ENCODE peak calls at places on chromosomes 6 and 20, in nine cellular contexts. F is non-pigmented ciliary epithelial cell; G is RPMI7951; X is IMR-90; R is effector CD4-positive, alpha-beta T cell; Y is GM12892; Q is sciatic nerve; Z is Kasumi-1; I is AG09319. M is an unnamed sample.

GRCh38 chr6:54515013-54515412 is 206.8 kb downstream of the TINAG start:
- DNase-seq in F (no peak), G (no peak), X (peak), R (no peak), Y (no peak), Q (no peak), Z (no peak), I (no peak), M (no peak)

GRCh38 chr20:5001174-5002076 is at the start of gene SLC23A2:
- DNase-seq in F (no peak), G (peak), X (no peak), R (peak), Y (peak), Q (peak), Z (peak), I (no peak), M (peak)

GRCh38 chr6:133208183-133208755 is 32.9 kb upstream of the EYA4 start:
- DNase-seq in F (no peak), G (no peak), X (peak), R (no peak), Y (no peak), Q (no peak), Z (no peak), I (no peak), M (no peak)

GRCh38 chr20:64229537-64230061 is 25.9 kb upstream of the PCMTD2 start:
- DNase-seq in F (no peak), G (no peak), X (no peak), R (no peak), Y (no peak), Q (no peak), Z (no peak), I (no peak), M (peak)

GRCh38 chr6:26249709-26249958 is 115.4 kb upstream of the BTN3A2 start:
- DNase-seq in F (no peak), G (no peak), X (no peak), R (no peak), Y (no peak), Q (no peak), Z (peak), I (no peak), M (no peak)

GRCh38 chr6:131914967-131915751 is 36.0 kb downstream of the CCN2 start:
- DNase-seq in F (peak), G (peak), X (peak), R (peak), Y (no peak), Q (peak), Z (peak), I (peak), M (peak)

GRCh38 chr6:55304747-55305146 is 22.5 kb upstream of the GFRAL start:
- DNase-seq in F (no peak), G (no peak), X (no peak), R (no peak), Y (no peak), Q (no peak), Z (no peak), I (no peak), M (no peak)

GRCh38 chr20:57211949-57212889 is 54.2 kb downstream of the BMP7 start:
- DNase-seq in F (peak), G (peak), X (peak), R (no peak), Y (no peak), Q (peak), Z (no peak), I (peak), M (peak)

GRCh38 chr6:124747336-124747735 is 214.9 kb upstream of the RNF217 start:
- DNase-seq in F (no peak), G (no peak), X (no peak), R (no peak), Y (no peak), Q (no peak), Z (no peak), I (no peak), M (no peak)

GRCh38 chr20:64038579-64039292 is 2.8 kb downstream of the C20orf204 start:
- DNase-seq in F (no peak), G (peak), X (peak), R (peak), Y (peak), Q (peak), Z (peak), I (no peak), M (peak)

GRCh38 chr6:25279748-25280616 is 808 bp downstream of the CARMIL1 start:
- DNase-seq in F (no peak), G (no peak), X (no peak), R (peak), Y (peak), Q (peak), Z (no peak), I (no peak), M (peak)

GRCh38 chr6:163415620-163416379 is 1.3 kb downstream of the QKI start:
- DNase-seq in F (no peak), G (peak), X (peak), R (peak), Y (peak), Q (no peak), Z (peak), I (no peak), M (peak)